ENCODE peak calls at places on chromosomes 16 and 17, in eight cellular contexts. One of them, this sample, is unnamed.

GRCh38 chr16:17261197-17261858 is 209.4 kb downstream of the XYLT1 start:
- DNase-seq in cardiac fibroblast: no peak
- DNase-seq in dorsolateral prefrontal cortex: no peak
- DNase-seq in stimulated activated CD4-positive, alpha-beta T cell treated with anti-CD3 and anti-CD28 coated beads, Interleukin-15, amount 100 ng/mL, for 48 hours: no peak
- DNase-seq in hypothalamus: no peak
- DNase-seq in SW 1271: no peak
- DNase-seq in thoracic aorta: no peak
- DNase-seq in SHP77: no peak
- DNase-seq in this sample: no peak

GRCh38 chr17:63407741-63408330 is 38.3 kb downstream of the CYB561 start:
- DNase-seq in thoracic aorta: no peak
- DNase-seq in hypothalamus: no peak
- DNase-seq in cardiac fibroblast: no peak
- DNase-seq in SHP77: no peak
- DNase-seq in stimulated activated CD4-positive, alpha-beta T cell treated with anti-CD3 and anti-CD28 coated beads, Interleukin-15, amount 100 ng/mL, for 48 hours: no peak
- DNase-seq in dorsolateral prefrontal cortex: no peak
- DNase-seq in SW 1271: no peak
- DNase-seq in this sample: no peak

GRCh38 chr16:58644108-58644507 is 14.5 kb upstream of the CNOT1 start:
- DNase-seq in dorsolateral prefrontal cortex: no peak
- DNase-seq in cardiac fibroblast: no peak
- DNase-seq in hypothalamus: no peak
- DNase-seq in SHP77: no peak
- DNase-seq in thoracic aorta: no peak
- DNase-seq in stimulated activated CD4-positive, alpha-beta T cell treated with anti-CD3 and anti-CD28 coated beads, Interleukin-15, amount 100 ng/mL, for 48 hours: no peak
- DNase-seq in SW 1271: no peak
- DNase-seq in this sample: no peak

GRCh38 chr16:52357711-52358110 is 189.2 kb downstream of the TOX3 start:
- DNase-seq in SHP77: no peak
- DNase-seq in cardiac fibroblast: no peak
- DNase-seq in thoracic aorta: no peak
- DNase-seq in SW 1271: no peak
- DNase-seq in stimulated activated CD4-positive, alpha-beta T cell treated with anti-CD3 and anti-CD28 coated beads, Interleukin-15, amount 100 ng/mL, for 48 hours: no peak
- DNase-seq in hypothalamus: no peak
- DNase-seq in dorsolateral prefrontal cortex: no peak
- DNase-seq in this sample: no peak

GRCh38 chr16:85752511-85753420 is 1.9 kb upstream of the C16orf74 start:
- DNase-seq in SHP77: peak; percentile 44
- DNase-seq in hypothalamus: no peak
- DNase-seq in thoracic aorta: no peak
- DNase-seq in cardiac fibroblast: peak; percentile 60
- DNase-seq in dorsolateral prefrontal cortex: no peak
- DNase-seq in SW 1271: no peak
- DNase-seq in stimulated activated CD4-positive, alpha-beta T cell treated with anti-CD3 and anti-CD28 coated beads, Interleukin-15, amount 100 ng/mL, for 48 hours: no peak
- DNase-seq in this sample: no peak

GRCh38 chr16:55035956-55036355 is 105.3 kb downstream of the IRX5 start:
- DNase-seq in hypothalamus: no peak
- DNase-seq in cardiac fibroblast: no peak
- DNase-seq in dorsolateral prefrontal cortex: no peak
- DNase-seq in thoracic aorta: no peak
- DNase-seq in SW 1271: no peak
- DNase-seq in SHP77: no peak
- DNase-seq in stimulated activated CD4-positive, alpha-beta T cell treated with anti-CD3 and anti-CD28 coated beads, Interleukin-15, amount 100 ng/mL, for 48 hours: no peak
- DNase-seq in this sample: no peak

GRCh38 chr16:55552621-55553020 is 13.9 kb upstream of the CAPNS2 start:
- DNase-seq in hypothalamus: no peak
- DNase-seq in dorsolateral prefrontal cortex: no peak
- DNase-seq in stimulated activated CD4-positive, alpha-beta T cell treated with anti-CD3 and anti-CD28 coated beads, Interleukin-15, amount 100 ng/mL, for 48 hours: no peak
- DNase-seq in thoracic aorta: no peak
- DNase-seq in SHP77: no peak
- DNase-seq in SW 1271: no peak
- DNase-seq in cardiac fibroblast: peak; percentile 71
- DNase-seq in this sample: peak; percentile 56

GRCh38 chr16:67530013-67530939 is 1.6 kb downstream of the RIPOR1 start:
- DNase-seq in stimulated activated CD4-positive, alpha-beta T cell treated with anti-CD3 and anti-CD28 coated beads, Interleukin-15, amount 100 ng/mL, for 48 hours: no peak
- DNase-seq in SHP77: peak; percentile 52
- DNase-seq in dorsolateral prefrontal cortex: peak; percentile 44
- DNase-seq in thoracic aorta: peak; percentile 62
- DNase-seq in hypothalamus: peak; percentile 38
- DNase-seq in SW 1271: peak; percentile 31
- DNase-seq in cardiac fibroblast: peak; percentile 88
- DNase-seq in this sample: no peak

GRCh38 chr16:70490261-70490660 is 33.1 kb downstream of the COG4 start:
- DNase-seq in SW 1271: no peak
- DNase-seq in SHP77: no peak
- DNase-seq in stimulated activated CD4-positive, alpha-beta T cell treated with anti-CD3 and anti-CD28 coated beads, Interleukin-15, amount 100 ng/mL, for 48 hours: no peak
- DNase-seq in hypothalamus: no peak
- DNase-seq in thoracic aorta: no peak
- DNase-seq in cardiac fibroblast: no peak
- DNase-seq in dorsolateral prefrontal cortex: no peak
- DNase-seq in this sample: no peak

GRCh38 chr16:27222499-27223225 is 19.3 kb downstream of the KDM8 start:
- DNase-seq in cardiac fibroblast: peak; percentile 85
- DNase-seq in dorsolateral prefrontal cortex: no peak
- DNase-seq in stimulated activated CD4-positive, alpha-beta T cell treated with anti-CD3 and anti-CD28 coated beads, Interleukin-15, amount 100 ng/mL, for 48 hours: no peak
- DNase-seq in hypothalamus: no peak
- DNase-seq in SHP77: peak; percentile 51
- DNase-seq in SW 1271: no peak
- DNase-seq in thoracic aorta: no peak
- DNase-seq in this sample: no peak

GRCh38 chr17:57519199-57519598 is 225.9 kb downstream of the CCDC182 start:
- DNase-seq in dorsolateral prefrontal cortex: no peak
- DNase-seq in thoracic aorta: no peak
- DNase-seq in SHP77: no peak
- DNase-seq in SW 1271: no peak
- DNase-seq in hypothalamus: no peak
- DNase-seq in stimulated activated CD4-positive, alpha-beta T cell treated with anti-CD3 and anti-CD28 coated beads, Interleukin-15, amount 100 ng/mL, for 48 hours: no peak
- DNase-seq in cardiac fibroblast: no peak
- DNase-seq in this sample: peak; percentile 5

GRCh38 chr16:84137287-84137686 is 7.7 kb downstream of the HSDL1 start:
- DNase-seq in SHP77: no peak
- DNase-seq in SW 1271: no peak
- DNase-seq in thoracic aorta: no peak
- DNase-seq in cardiac fibroblast: no peak
- DNase-seq in hypothalamus: no peak
- DNase-seq in stimulated activated CD4-positive, alpha-beta T cell treated with anti-CD3 and anti-CD28 coated beads, Interleukin-15, amount 100 ng/mL, for 48 hours: no peak
- DNase-seq in dorsolateral prefrontal cortex: no peak
- DNase-seq in this sample: no peak

GRCh38 chr16:70375636-70376611 is 29.2 kb downstream of the DDX19A start:
- DNase-seq in dorsolateral prefrontal cortex: peak; percentile 38
- DNase-seq in SHP77: no peak
- DNase-seq in hypothalamus: no peak
- DNase-seq in cardiac fibroblast: no peak
- DNase-seq in stimulated activated CD4-positive, alpha-beta T cell treated with anti-CD3 and anti-CD28 coated beads, Interleukin-15, amount 100 ng/mL, for 48 hours: no peak
- DNase-seq in SW 1271: no peak
- DNase-seq in thoracic aorta: no peak
- DNase-seq in this sample: no peak

GRCh38 chr17:77366206-77366557 is 225.4 kb downstream of the SEC14L1 start:
- DNase-seq in SW 1271: no peak
- DNase-seq in SHP77: peak; percentile 63
- DNase-seq in hypothalamus: no peak
- DNase-seq in cardiac fibroblast: no peak
- DNase-seq in stimulated activated CD4-positive, alpha-beta T cell treated with anti-CD3 and anti-CD28 coated beads, Interleukin-15, amount 100 ng/mL, for 48 hours: no peak
- DNase-seq in thoracic aorta: no peak
- DNase-seq in dorsolateral prefrontal cortex: no peak
- DNase-seq in this sample: no peak

GRCh38 chr17:4195306-4195705 is 52.3 kb downstream of the CYB5D2 start:
- DNase-seq in SW 1271: no peak
- DNase-seq in thoracic aorta: no peak
- DNase-seq in stimulated activated CD4-positive, alpha-beta T cell treated with anti-CD3 and anti-CD28 coated beads, Interleukin-15, amount 100 ng/mL, for 48 hours: no peak
- DNase-seq in cardiac fibroblast: peak; percentile 45
- DNase-seq in dorsolateral prefrontal cortex: no peak
- DNase-seq in SHP77: no peak
- DNase-seq in hypothalamus: no peak
- DNase-seq in this sample: no peak

GRCh38 chr16:89190150-89190958 is 10.0 kb downstream of the SLC22A31 start:
- DNase-seq in stimulated activated CD4-positive, alpha-beta T cell treated with anti-CD3 and anti-CD28 coated beads, Interleukin-15, amount 100 ng/mL, for 48 hours: no peak
- DNase-seq in dorsolateral prefrontal cortex: no peak
- DNase-seq in thoracic aorta: no peak
- DNase-seq in cardiac fibroblast: no peak
- DNase-seq in SHP77: no peak
- DNase-seq in SW 1271: no peak
- DNase-seq in hypothalamus: no peak
- DNase-seq in this sample: no peak

GRCh38 chr16:81238296-81239011 is at the start of gene BCO1:
- DNase-seq in stimulated activated CD4-positive, alpha-beta T cell treated with anti-CD3 and anti-CD28 coated beads, Interleukin-15, amount 100 ng/mL, for 48 hours: no peak
- DNase-seq in thoracic aorta: no peak
- DNase-seq in dorsolateral prefrontal cortex: no peak
- DNase-seq in SW 1271: no peak
- DNase-seq in SHP77: no peak
- DNase-seq in cardiac fibroblast: peak; percentile 65
- DNase-seq in hypothalamus: no peak
- DNase-seq in this sample: peak; percentile 48

GRCh38 chr17:74778960-74779359 is 2.8 kb upstream of the NAT9 start:
- DNase-seq in SW 1271: peak; percentile 47
- DNase-seq in cardiac fibroblast: peak; percentile 66
- DNase-seq in dorsolateral prefrontal cortex: no peak
- DNase-seq in hypothalamus: no peak
- DNase-seq in SHP77: no peak
- DNase-seq in stimulated activated CD4-positive, alpha-beta T cell treated with anti-CD3 and anti-CD28 coated beads, Interleukin-15, amount 100 ng/mL, for 48 hours: no peak
- DNase-seq in thoracic aorta: no peak
- DNase-seq in this sample: no peak

GRCh38 chr17:49515196-49515770 is 20.2 kb downstream of the NGFR start:
- DNase-seq in SHP77: no peak
- DNase-seq in stimulated activated CD4-positive, alpha-beta T cell treated with anti-CD3 and anti-CD28 coated beads, Interleukin-15, amount 100 ng/mL, for 48 hours: no peak
- DNase-seq in thoracic aorta: peak; percentile 56
- DNase-seq in hypothalamus: peak; percentile 31
- DNase-seq in dorsolateral prefrontal cortex: peak; percentile 42
- DNase-seq in SW 1271: peak; percentile 48
- DNase-seq in cardiac fibroblast: peak; percentile 99
- DNase-seq in this sample: peak; percentile 16

GRCh38 chr17:31554930-31555329 is 163.5 kb downstream of the RAB11FIP4 start:
- DNase-seq in dorsolateral prefrontal cortex: no peak
- DNase-seq in stimulated activated CD4-positive, alpha-beta T cell treated with anti-CD3 and anti-CD28 coated beads, Interleukin-15, amount 100 ng/mL, for 48 hours: no peak
- DNase-seq in SHP77: no peak
- DNase-seq in cardiac fibroblast: no peak
- DNase-seq in hypothalamus: no peak
- DNase-seq in SW 1271: no peak
- DNase-seq in thoracic aorta: no peak
- DNase-seq in this sample: no peak

GRCh38 chr17:67481808-67482207 is 104.7 kb downstream of the PITPNC1 start:
- DNase-seq in SW 1271: no peak
- DNase-seq in dorsolateral prefrontal cortex: no peak
- DNase-seq in hypothalamus: no peak
- DNase-seq in cardiac fibroblast: peak; percentile 70
- DNase-seq in SHP77: no peak
- DNase-seq in thoracic aorta: no peak
- DNase-seq in stimulated activated CD4-positive, alpha-beta T cell treated with anti-CD3 and anti-CD28 coated beads, Interleukin-15, amount 100 ng/mL, for 48 hours: no peak
- DNase-seq in this sample: no peak

GRCh38 chr16:57732683-57733082 is 2.9 kb upstream of the KATNB1 start:
- DNase-seq in dorsolateral prefrontal cortex: no peak
- DNase-seq in SW 1271: no peak
- DNase-seq in hypothalamus: no peak
- DNase-seq in stimulated activated CD4-positive, alpha-beta T cell treated with anti-CD3 and anti-CD28 coated beads, Interleukin-15, amount 100 ng/mL, for 48 hours: no peak
- DNase-seq in cardiac fibroblast: no peak
- DNase-seq in SHP77: no peak
- DNase-seq in thoracic aorta: no peak
- DNase-seq in this sample: no peak

GRCh38 chr17:57247261-57247660 is 9.1 kb upstream of the MSI2 start:
- DNase-seq in SHP77: no peak
- DNase-seq in SW 1271: no peak
- DNase-seq in stimulated activated CD4-positive, alpha-beta T cell treated with anti-CD3 and anti-CD28 coated beads, Interleukin-15, amount 100 ng/mL, for 48 hours: no peak
- DNase-seq in thoracic aorta: no peak
- DNase-seq in hypothalamus: no peak
- DNase-seq in cardiac fibroblast: no peak
- DNase-seq in dorsolateral prefrontal cortex: no peak
- DNase-seq in this sample: no peak

GRCh38 chr16:30185683-30186421 is 2.5 kb downstream of the CORO1A start:
- DNase-seq in SHP77: no peak
- DNase-seq in thoracic aorta: no peak
- DNase-seq in hypothalamus: no peak
- DNase-seq in dorsolateral prefrontal cortex: peak; percentile 48
- DNase-seq in cardiac fibroblast: no peak
- DNase-seq in stimulated activated CD4-positive, alpha-beta T cell treated with anti-CD3 and anti-CD28 coated beads, Interleukin-15, amount 100 ng/mL, for 48 hours: peak; percentile 72
- DNase-seq in SW 1271: no peak
- DNase-seq in this sample: no peak

GRCh38 chr16:47634126-47634525 is 173.0 kb downstream of the PHKB start:
- DNase-seq in cardiac fibroblast: no peak
- DNase-seq in SW 1271: no peak
- DNase-seq in dorsolateral prefrontal cortex: no peak
- DNase-seq in stimulated activated CD4-positive, alpha-beta T cell treated with anti-CD3 and anti-CD28 coated beads, Interleukin-15, amount 100 ng/mL, for 48 hours: no peak
- DNase-seq in hypothalamus: no peak
- DNase-seq in SHP77: no peak
- DNase-seq in thoracic aorta: no peak
- DNase-seq in this sample: no peak

GRCh38 chr17:64240261-64240740 is 22.8 kb downstream of the TEX2 start:
- DNase-seq in stimulated activated CD4-positive, alpha-beta T cell treated with anti-CD3 and anti-CD28 coated beads, Interleukin-15, amount 100 ng/mL, for 48 hours: no peak
- DNase-seq in thoracic aorta: no peak
- DNase-seq in SHP77: no peak
- DNase-seq in hypothalamus: no peak
- DNase-seq in SW 1271: no peak
- DNase-seq in dorsolateral prefrontal cortex: no peak
- DNase-seq in cardiac fibroblast: peak; percentile 25
- DNase-seq in this sample: no peak

GRCh38 chr17:751269-752001 is 629 bp downstream of the GEMIN4 start:
- DNase-seq in dorsolateral prefrontal cortex: no peak
- DNase-seq in thoracic aorta: no peak
- DNase-seq in hypothalamus: no peak
- DNase-seq in SHP77: peak; percentile 17
- DNase-seq in stimulated activated CD4-positive, alpha-beta T cell treated with anti-CD3 and anti-CD28 coated beads, Interleukin-15, amount 100 ng/mL, for 48 hours: no peak
- DNase-seq in SW 1271: peak; percentile 14
- DNase-seq in cardiac fibroblast: peak; percentile 46
- DNase-seq in this sample: no peak

GRCh38 chr17:28968269-28968913 is 17.1 kb upstream of the PHF12 start:
- DNase-seq in thoracic aorta: no peak
- DNase-seq in cardiac fibroblast: peak; percentile 40
- DNase-seq in SHP77: no peak
- DNase-seq in dorsolateral prefrontal cortex: no peak
- DNase-seq in SW 1271: no peak
- DNase-seq in stimulated activated CD4-positive, alpha-beta T cell treated with anti-CD3 and anti-CD28 coated beads, Interleukin-15, amount 100 ng/mL, for 48 hours: no peak
- DNase-seq in hypothalamus: no peak
- DNase-seq in this sample: no peak

GRCh38 chr17:50330151-50330753 is 15.7 kb upstream of the XYLT2 start:
- DNase-seq in cardiac fibroblast: no peak
- DNase-seq in stimulated activated CD4-positive, alpha-beta T cell treated with anti-CD3 and anti-CD28 coated beads, Interleukin-15, amount 100 ng/mL, for 48 hours: no peak
- DNase-seq in thoracic aorta: no peak
- DNase-seq in SW 1271: no peak
- DNase-seq in hypothalamus: no peak
- DNase-seq in dorsolateral prefrontal cortex: no peak
- DNase-seq in SHP77: no peak
- DNase-seq in this sample: no peak

GRCh38 chr17:78342438-78343098 is 17.3 kb downstream of the SOCS3 start:
- DNase-seq in dorsolateral prefrontal cortex: no peak
- DNase-seq in hypothalamus: no peak
- DNase-seq in cardiac fibroblast: peak; percentile 93
- DNase-seq in SHP77: no peak
- DNase-seq in thoracic aorta: peak; percentile 64
- DNase-seq in SW 1271: no peak
- DNase-seq in stimulated activated CD4-positive, alpha-beta T cell treated with anti-CD3 and anti-CD28 coated beads, Interleukin-15, amount 100 ng/mL, for 48 hours: no peak
- DNase-seq in this sample: no peak

GRCh38 chr17:42067371-42068180 is 17.2 kb upstream of the C17orf113 start:
- DNase-seq in dorsolateral prefrontal cortex: peak; percentile 56
- DNase-seq in stimulated activated CD4-positive, alpha-beta T cell treated with anti-CD3 and anti-CD28 coated beads, Interleukin-15, amount 100 ng/mL, for 48 hours: peak; percentile 35
- DNase-seq in SW 1271: peak; percentile 8
- DNase-seq in thoracic aorta: no peak
- DNase-seq in cardiac fibroblast: peak; percentile 46
- DNase-seq in hypothalamus: peak; percentile 7
- DNase-seq in SHP77: peak; percentile 34
- DNase-seq in this sample: no peak

GRCh38 chr17:32757963-32758362 is 119.0 kb downstream of the MYO1D start:
- DNase-seq in SHP77: no peak
- DNase-seq in dorsolateral prefrontal cortex: no peak
- DNase-seq in stimulated activated CD4-positive, alpha-beta T cell treated with anti-CD3 and anti-CD28 coated beads, Interleukin-15, amount 100 ng/mL, for 48 hours: no peak
- DNase-seq in hypothalamus: no peak
- DNase-seq in SW 1271: no peak
- DNase-seq in cardiac fibroblast: no peak
- DNase-seq in thoracic aorta: no peak
- DNase-seq in this sample: no peak

GRCh38 chr16:2786061-2786825 is 1.1 kb downstream of the PRSS33 start:
- DNase-seq in SHP77: no peak
- DNase-seq in SW 1271: no peak
- DNase-seq in dorsolateral prefrontal cortex: no peak
- DNase-seq in stimulated activated CD4-positive, alpha-beta T cell treated with anti-CD3 and anti-CD28 coated beads, Interleukin-15, amount 100 ng/mL, for 48 hours: no peak
- DNase-seq in thoracic aorta: no peak
- DNase-seq in hypothalamus: no peak
- DNase-seq in cardiac fibroblast: no peak
- DNase-seq in this sample: no peak

GRCh38 chr16:8590161-8590688 is at the start of gene TMEM114:
- DNase-seq in dorsolateral prefrontal cortex: no peak
- DNase-seq in thoracic aorta: no peak
- DNase-seq in stimulated activated CD4-positive, alpha-beta T cell treated with anti-CD3 and anti-CD28 coated beads, Interleukin-15, amount 100 ng/mL, for 48 hours: no peak
- DNase-seq in cardiac fibroblast: no peak
- DNase-seq in hypothalamus: no peak
- DNase-seq in SW 1271: no peak
- DNase-seq in SHP77: no peak
- DNase-seq in this sample: no peak

This sample was measured in epithelial cell of prostate.